ENCODE peak calls at places on chromosome 17, in eight cellular contexts. One of them, this sample, is unnamed.
A peak's percentile ranks its signal among the peaks of the same experiment; 100 is the strongest.

GRCh38 chr17:16448490-16448889 is 33.1 kb downstream of the TRPV2 start:
- DNase-seq in stomach: no peak
- DNase-seq in heart right ventricle: no peak
- DNase-seq in psoas muscle: no peak
- DNase-seq in coronary artery: no peak
- DNase-seq in astrocyte: no peak
- DNase-seq in AG04450: no peak
- DNase-seq in adrenal gland: no peak
- DNase-seq in this sample: no peak

GRCh38 chr17:57956311-57957119 is 1.3 kb upstream of the CUEDC1 start:
- DNase-seq in AG04450: no peak
- DNase-seq in adrenal gland: no peak
- DNase-seq in psoas muscle: no peak
- DNase-seq in stomach: peak; percentile 20
- DNase-seq in heart right ventricle: no peak
- DNase-seq in coronary artery: peak; percentile 67
- DNase-seq in astrocyte: no peak
- DNase-seq in this sample: no peak

GRCh38 chr17:2195729-2196128 is 107.9 kb downstream of the SMG6 start:
- DNase-seq in psoas muscle: no peak
- DNase-seq in stomach: no peak
- DNase-seq in astrocyte: peak; percentile 82
- DNase-seq in coronary artery: no peak
- DNase-seq in heart right ventricle: no peak
- DNase-seq in AG04450: no peak
- DNase-seq in adrenal gland: no peak
- DNase-seq in this sample: no peak

GRCh38 chr17:1399366-1399678 is 700 bp downstream of the YWHAE start:
- DNase-seq in stomach: peak; percentile 45
- DNase-seq in AG04450: no peak
- DNase-seq in heart right ventricle: no peak
- DNase-seq in adrenal gland: peak; percentile 74
- DNase-seq in astrocyte: no peak
- DNase-seq in psoas muscle: no peak
- DNase-seq in coronary artery: no peak
- DNase-seq in this sample: peak; percentile 60

GRCh38 chr17:41539071-41539492 is 11.0 kb upstream of the KRT19 start:
- DNase-seq in psoas muscle: no peak
- DNase-seq in stomach: no peak
- DNase-seq in AG04450: no peak
- DNase-seq in astrocyte: no peak
- DNase-seq in coronary artery: no peak
- DNase-seq in adrenal gland: no peak
- DNase-seq in heart right ventricle: no peak
- DNase-seq in this sample: no peak

GRCh38 chr17:57045868-57046671 is 39.0 kb upstream of the AKAP1 start:
- DNase-seq in coronary artery: no peak
- DNase-seq in stomach: peak; percentile 70
- DNase-seq in astrocyte: no peak
- DNase-seq in psoas muscle: peak; percentile 36
- DNase-seq in heart right ventricle: no peak
- DNase-seq in AG04450: no peak
- DNase-seq in adrenal gland: peak; percentile 20
- DNase-seq in this sample: no peak

GRCh38 chr17:33990943-33991706 is 264.0 kb upstream of the CCL2 start:
- DNase-seq in coronary artery: no peak
- DNase-seq in stomach: no peak
- DNase-seq in AG04450: no peak
- DNase-seq in astrocyte: no peak
- DNase-seq in adrenal gland: no peak
- DNase-seq in psoas muscle: no peak
- DNase-seq in heart right ventricle: no peak
- DNase-seq in this sample: no peak

GRCh38 chr17:30229012-30229411 is 6.5 kb downstream of the SLC6A4 start:
- DNase-seq in astrocyte: no peak
- DNase-seq in coronary artery: no peak
- DNase-seq in AG04450: no peak
- DNase-seq in heart right ventricle: no peak
- DNase-seq in adrenal gland: no peak
- DNase-seq in psoas muscle: no peak
- DNase-seq in stomach: no peak
- DNase-seq in this sample: no peak

GRCh38 chr17:75694536-75694935 is 26.7 kb upstream of the ITGB4 start:
- DNase-seq in stomach: no peak
- DNase-seq in psoas muscle: no peak
- DNase-seq in AG04450: no peak
- DNase-seq in adrenal gland: no peak
- DNase-seq in heart right ventricle: no peak
- DNase-seq in astrocyte: no peak
- DNase-seq in coronary artery: no peak
- DNase-seq in this sample: peak; percentile 26

GRCh38 chr17:75693500-75694481 is 26.7 kb downstream of the SAP30BP start:
- DNase-seq in coronary artery: peak; percentile 90
- DNase-seq in AG04450: no peak
- DNase-seq in astrocyte: peak; percentile 88
- DNase-seq in heart right ventricle: peak; percentile 78
- DNase-seq in adrenal gland: peak; percentile 62
- DNase-seq in stomach: no peak
- DNase-seq in psoas muscle: peak; percentile 78
- DNase-seq in this sample: peak; percentile 82

GRCh38 chr17:75689441-75689873 is 22.3 kb downstream of the SAP30BP start:
- DNase-seq in adrenal gland: no peak
- DNase-seq in astrocyte: no peak
- DNase-seq in stomach: no peak
- DNase-seq in heart right ventricle: no peak
- DNase-seq in psoas muscle: no peak
- DNase-seq in coronary artery: no peak
- DNase-seq in AG04450: no peak
- DNase-seq in this sample: no peak

GRCh38 chr17:75692976-75693375 is 25.8 kb downstream of the SAP30BP start:
- DNase-seq in astrocyte: no peak
- DNase-seq in stomach: no peak
- DNase-seq in AG04450: no peak
- DNase-seq in heart right ventricle: no peak
- DNase-seq in adrenal gland: no peak
- DNase-seq in coronary artery: no peak
- DNase-seq in psoas muscle: no peak
- DNase-seq in this sample: no peak

DNA sequence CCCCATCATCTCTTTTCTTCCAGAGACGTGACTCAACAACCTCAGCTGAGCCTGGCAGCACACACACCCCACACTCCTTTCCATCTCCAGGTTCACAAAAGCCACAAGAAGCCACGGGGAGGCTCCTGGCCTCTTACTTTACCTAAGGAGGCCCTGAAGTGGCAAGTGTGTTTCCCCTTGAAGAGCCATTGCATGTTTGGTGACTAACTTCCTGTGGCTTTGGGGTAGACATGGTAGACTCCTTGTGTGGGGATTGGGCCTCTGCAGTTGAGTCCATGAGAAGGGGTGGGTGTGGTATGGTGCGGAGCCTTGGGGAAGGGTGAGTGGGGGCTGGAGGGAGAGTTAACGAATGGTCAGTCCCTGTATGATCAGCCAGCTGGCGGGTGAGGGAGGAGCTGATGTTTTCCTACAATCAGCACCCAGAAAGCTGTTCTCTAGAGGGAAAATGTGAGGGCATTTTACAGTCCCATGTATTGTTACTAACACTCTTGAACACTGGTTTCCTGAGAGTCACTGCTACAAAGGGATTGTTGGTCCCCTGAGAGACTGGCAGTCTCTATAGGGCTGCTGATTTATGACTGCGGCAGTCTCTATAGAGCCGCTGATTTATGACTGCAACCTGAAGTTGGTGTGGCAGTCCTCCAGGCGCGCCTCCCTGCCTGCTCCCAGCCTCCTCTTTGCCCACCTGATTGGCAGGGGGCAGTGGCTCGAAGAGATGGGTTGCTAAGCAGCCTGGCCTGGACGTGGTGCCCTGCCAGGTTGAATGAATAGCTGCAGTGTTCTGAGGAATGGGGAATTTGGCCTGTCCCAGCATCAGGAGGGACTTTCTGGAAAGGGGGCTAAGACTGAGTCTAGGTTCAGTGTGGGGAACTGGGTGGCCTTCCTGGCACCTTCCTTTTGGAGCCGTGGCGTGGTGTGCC is 24.5 kb downstream of the SAP30BP start:
- DNase-seq in heart right ventricle: no peak
- DNase-seq in AG04450: no peak
- DNase-seq in coronary artery: no peak
- DNase-seq in psoas muscle: no peak
- DNase-seq in stomach: no peak
- DNase-seq in adrenal gland: no peak
- DNase-seq in astrocyte: peak; percentile 91
- DNase-seq in this sample: no peak
- H3K27ac ChIP-seq in heart right ventricle: peak overlapping the region; percentile 27
- H3K27ac ChIP-seq in AG04450: peak overlapping the region; percentile 21
- H3K27ac ChIP-seq in coronary artery: no peak overlapping the region
- H3K27ac ChIP-seq in psoas muscle: no peak overlapping the region
- H3K27ac ChIP-seq in stomach: peak overlapping the region; percentile 88
- H3K27ac ChIP-seq in adrenal gland: no peak overlapping the region
- H3K27ac ChIP-seq in astrocyte: peak overlapping the region; percentile 47
- H3K27ac ChIP-seq in this sample: peak overlapping the region; percentile 96

GRCh38 chr17:39927101-39927927 is at the start of the genes LRRC3C and ORMDL3:
- DNase-seq in stomach: peak; percentile 95
- DNase-seq in astrocyte: peak; percentile 79
- DNase-seq in AG04450: peak; percentile 76
- DNase-seq in adrenal gland: peak; percentile 94
- DNase-seq in psoas muscle: peak; percentile 92
- DNase-seq in heart right ventricle: peak; percentile 95
- DNase-seq in coronary artery: peak; percentile 96
- DNase-seq in this sample: peak; percentile 93

GRCh38 chr17:39928868-39929651 is 1.5 kb downstream of the LRRC3C start:
- DNase-seq in psoas muscle: no peak
- DNase-seq in coronary artery: no peak
- DNase-seq in astrocyte: peak; percentile 94
- DNase-seq in heart right ventricle: no peak
- DNase-seq in stomach: no peak
- DNase-seq in AG04450: peak; percentile 77
- DNase-seq in adrenal gland: peak; percentile 44
- DNase-seq in this sample: no peak

GRCh38 chr17:39926588-39927100 is 757 bp downstream of the ORMDL3 start:
- DNase-seq in coronary artery: peak; percentile 79
- DNase-seq in adrenal gland: no peak
- DNase-seq in heart right ventricle: peak; percentile 41
- DNase-seq in astrocyte: no peak
- DNase-seq in psoas muscle: no peak
- DNase-seq in stomach: peak; percentile 55
- DNase-seq in AG04450: no peak
- DNase-seq in this sample: peak; percentile 33

GRCh38 chr17:39927928-39928867 is 666 bp downstream of the LRRC3C start:
- DNase-seq in adrenal gland: peak; percentile 39
- DNase-seq in stomach: peak; percentile 46
- DNase-seq in heart right ventricle: peak; percentile 62
- DNase-seq in psoas muscle: peak; percentile 59
- DNase-seq in AG04450: no peak
- DNase-seq in astrocyte: no peak
- DNase-seq in coronary artery: no peak
- DNase-seq in this sample: peak; percentile 51

DNA sequence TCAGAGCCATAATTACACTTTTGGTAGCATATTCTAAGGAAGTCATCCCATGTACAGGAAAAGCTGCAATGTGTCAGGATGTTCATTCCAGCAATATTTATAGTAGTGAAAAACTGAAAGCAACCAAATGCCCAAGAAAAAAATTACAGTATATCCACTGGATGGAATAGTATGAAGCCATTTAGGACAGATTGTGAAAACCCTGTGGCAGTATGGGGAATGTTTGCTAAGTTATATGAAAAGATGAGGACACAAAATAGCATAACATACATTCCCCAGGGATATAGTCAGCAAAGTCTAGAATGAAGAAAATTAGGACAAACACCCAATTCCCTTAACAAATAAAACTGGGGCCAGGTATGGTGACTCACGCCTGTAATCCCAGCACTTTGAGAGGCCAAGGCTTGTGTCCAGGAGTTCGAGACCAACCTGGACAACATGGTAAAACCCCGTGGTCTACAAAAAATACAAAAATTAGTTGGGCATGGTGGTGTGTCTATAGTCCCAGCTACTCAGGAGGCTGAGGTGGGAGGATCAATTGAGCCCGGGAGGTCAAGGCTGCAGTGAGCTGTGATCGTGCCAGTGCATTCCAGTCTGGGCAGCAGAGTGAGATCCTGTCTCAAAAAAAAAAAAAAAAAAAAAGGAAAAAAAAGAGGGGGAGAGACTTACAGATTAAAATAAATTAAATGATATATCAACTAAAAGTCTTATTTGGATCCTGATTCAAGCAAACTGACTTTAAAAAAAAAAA is 2.3 kb downstream of the LRRC3C start:
- DNase-seq in astrocyte: peak; percentile 89
- DNase-seq in heart right ventricle: no peak
- DNase-seq in psoas muscle: no peak
- DNase-seq in AG04450: no peak
- DNase-seq in stomach: no peak
- DNase-seq in coronary artery: no peak
- DNase-seq in adrenal gland: no peak
- DNase-seq in this sample: no peak
- H3K4me3 ChIP-seq in astrocyte: no peak overlapping the region
- H3K4me3 ChIP-seq in heart right ventricle: no peak overlapping the region
- H3K4me3 ChIP-seq in psoas muscle: no peak overlapping the region
- H3K4me3 ChIP-seq in AG04450: no peak overlapping the region
- H3K4me3 ChIP-seq in stomach: no peak overlapping the region
- H3K4me3 ChIP-seq in coronary artery: peak overlapping the region; percentile 12
- H3K4me3 ChIP-seq in adrenal gland: no peak overlapping the region
- H3K4me3 ChIP-seq in this sample: peak overlapping the region; percentile 87

DNA sequence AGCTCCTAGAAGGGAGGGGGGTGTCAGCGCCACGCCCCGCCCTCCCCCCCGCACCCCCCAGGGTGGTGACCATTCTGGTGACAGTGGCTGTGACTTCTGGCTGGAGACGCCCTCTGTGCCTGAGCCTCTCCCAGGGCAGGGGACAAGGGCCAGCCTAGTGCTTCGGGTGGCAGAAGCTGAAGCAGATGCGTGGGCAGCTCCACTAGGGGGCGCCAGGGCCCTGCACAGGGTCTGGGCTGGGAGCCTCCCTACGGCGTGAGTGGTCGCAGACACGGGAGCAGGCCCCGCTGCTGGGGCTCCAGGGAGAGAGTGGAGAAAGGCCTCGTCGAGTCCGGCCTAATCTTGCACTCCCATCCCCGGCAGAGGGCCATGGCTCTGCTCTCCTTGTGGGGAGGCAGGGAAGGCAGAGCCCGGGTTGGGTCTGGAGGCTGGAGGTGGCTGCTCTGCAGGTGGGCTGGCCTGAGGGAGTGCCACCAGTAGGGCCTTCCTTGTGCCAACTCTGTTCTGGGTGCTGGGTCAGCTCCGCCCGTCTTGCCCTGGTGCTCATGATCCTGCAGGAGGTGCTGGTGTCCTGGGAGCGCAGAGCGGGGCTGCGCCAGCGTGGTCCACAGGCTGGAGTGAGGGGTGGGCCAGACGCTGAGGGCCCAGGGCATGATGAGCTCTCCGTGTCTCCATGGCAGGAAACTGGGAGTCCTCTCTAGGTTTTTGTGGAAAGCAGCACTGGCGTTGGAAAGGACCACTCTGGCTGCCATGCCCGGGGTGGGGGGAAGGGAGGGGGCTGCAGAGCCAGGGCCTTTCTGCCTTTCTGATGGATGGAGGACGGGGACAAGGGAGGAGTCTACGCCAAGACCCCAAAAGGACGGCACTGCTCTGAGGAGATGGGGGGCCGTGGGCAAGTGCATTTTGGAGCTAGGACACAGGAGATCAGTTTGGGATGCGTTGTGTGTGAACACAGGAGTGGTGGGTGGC is 2.5 kb downstream of the CENPX start:
- DNase-seq in heart right ventricle: no peak
- DNase-seq in AG04450: no peak
- DNase-seq in stomach: peak; percentile 63
- DNase-seq in psoas muscle: peak; percentile 68
- DNase-seq in astrocyte: no peak
- DNase-seq in adrenal gland: peak; percentile 47
- DNase-seq in coronary artery: no peak
- DNase-seq in this sample: peak; percentile 51
- H3K27ac ChIP-seq in heart right ventricle: no peak overlapping the region
- H3K27ac ChIP-seq in AG04450: no peak overlapping the region
- H3K27ac ChIP-seq in stomach: no peak overlapping the region
- H3K27ac ChIP-seq in psoas muscle: no peak overlapping the region
- H3K27ac ChIP-seq in astrocyte: no peak overlapping the region
- H3K27ac ChIP-seq in adrenal gland: no peak overlapping the region
- H3K27ac ChIP-seq in coronary artery: no peak overlapping the region
- H3K27ac ChIP-seq in this sample: no peak overlapping the region

GRCh38 chr17:7179317-7180254 is at the start of gene ASGR1:
- DNase-seq in psoas muscle: no peak
- DNase-seq in stomach: no peak
- DNase-seq in coronary artery: no peak
- DNase-seq in adrenal gland: no peak
- DNase-seq in heart right ventricle: no peak
- DNase-seq in AG04450: no peak
- DNase-seq in astrocyte: no peak
- DNase-seq in this sample: no peak
- H3K4me3 ChIP-seq in psoas muscle: no peak within 1 kb of the TSS
- H3K4me3 ChIP-seq in stomach: peak within 1 kb of the TSS; percentile 42
- H3K4me3 ChIP-seq in coronary artery: no peak within 1 kb of the TSS
- H3K4me3 ChIP-seq in adrenal gland: no peak within 1 kb of the TSS
- H3K4me3 ChIP-seq in heart right ventricle: no peak within 1 kb of the TSS
- H3K4me3 ChIP-seq in AG04450: peak within 1 kb of the TSS; percentile 70
- H3K4me3 ChIP-seq in astrocyte: peak within 1 kb of the TSS; percentile 62
- H3K4me3 ChIP-seq in this sample: peak within 1 kb of the TSS; percentile 63

This sample was measured in left ventricle myocardium inferior.